ENCODE peak calls at places on chromosome 12, in four cellular contexts. I, Z, Q and Y are unnamed samples.

GRCh38 chr12:22100952-22101748 is 55.1 kb downstream of the CMAS start:
- DNase-seq in I (peak; percentile 57), Q (peak; percentile 83), Z (peak; percentile 42), Y (no peak)

GRCh38 chr12:113464852-113465719 is 6.6 kb downstream of the LHX5 start:
- DNase-seq in I (no peak), Q (no peak), Z (no peak), Y (no peak)

GRCh38 chr12:16828891-16829290 is 222.9 kb upstream of the LMO3 start:
- DNase-seq in Q (no peak), I (no peak), Z (no peak), Y (no peak)

GRCh38 chr12:79083181-79083580 is 218.6 kb downstream of the SYT1 start:
- DNase-seq in I (no peak), Q (peak; percentile 2), Z (no peak), Y (no peak)

GRCh38 chr12:132026796-132027500 is 77.2 kb downstream of the EP400 start:
- DNase-seq in I (no peak), Z (no peak), Q (no peak), Y (peak; percentile 70)

GRCh38 chr12:14408208-14408607 is 42.7 kb downstream of the ATF7IP start:
- DNase-seq in I (no peak), Z (no peak), Q (peak; percentile 53), Y (no peak)

GRCh38 chr12:66647034-66647691 is 31.7 kb downstream of the GRIP1 start:
- DNase-seq in Z (no peak), I (no peak), Q (peak; percentile 74), Y (no peak)

GRCh38 chr12:65113621-65114035 is 7.5 kb downstream of the WIF1 start:
- DNase-seq in I (no peak), Q (no peak), Z (no peak), Y (no peak)

GRCh38 chr12:15527201-15527782 is 205.0 kb downstream of the PTPRO start:
- DNase-seq in Z (no peak), I (no peak), Q (peak; percentile 50), Y (no peak)

GRCh38 chr12:6792522-6793201 is 3.3 kb downstream of the CD4 start:
- DNase-seq in I (no peak), Q (peak; percentile 40), Z (peak; percentile 44), Y (no peak)

GRCh38 chr12:126369487-126370463 is 1304.5 kb downstream of the AACS start:
- DNase-seq in Q (peak; percentile 45), I (no peak), Z (no peak), Y (no peak)

GRCh38 chr12:51714666-51715065 is 123.6 kb downstream of the SCN8A start:
- DNase-seq in Q (no peak), Z (no peak), I (no peak), Y (no peak)